ENCODE peak calls at places on chromosomes 1 and 21, in ten cellular contexts. One of them, this sample, is unnamed.

GRCh38 chr1:53343831-53344668 is 16.2 kb upstream of the LRP8 start:
- DNase-seq in stimulated activated CD4-positive, alpha-beta T cell treated with anti-CD3 and anti-CD28 coated beads, Interleukin-2, amount 100 ng/mL, for 24 hours: peak
- DNase-seq in A549: no peak
- DNase-seq in cardiac fibroblast: no peak
- DNase-seq in activated naive CD4-positive, alpha-beta T cell: no peak
- DNase-seq in hippocampal formation: no peak
- DNase-seq in ovary: peak
- DNase-seq in astrocyte of the hippocampus: peak
- DNase-seq in activated T-helper 1 cell treated with anti-CD3 and anti-CD28 coated beads, Interleukin-12 subunit alpha, Interleukin-12 subunit beta, Interleukin-2, Interleukin-4 antibody, amounts not matched to agents 30 ng/mL and 10 ng/mL and 1 ng/mL, durations not matched to agents 14 hours and 24 hours and 36 hours: no peak
- DNase-seq in HT1080: no peak
- DNase-seq in this sample: peak

GRCh38 chr1:159595006-159595405 is 7.4 kb downstream of the APCS start:
- DNase-seq in stimulated activated CD4-positive, alpha-beta T cell treated with anti-CD3 and anti-CD28 coated beads, Interleukin-2, amount 100 ng/mL, for 24 hours: no peak
- DNase-seq in A549: no peak
- DNase-seq in cardiac fibroblast: no peak
- DNase-seq in activated naive CD4-positive, alpha-beta T cell: no peak
- DNase-seq in hippocampal formation: no peak
- DNase-seq in ovary: no peak
- DNase-seq in astrocyte of the hippocampus: no peak
- DNase-seq in activated T-helper 1 cell treated with anti-CD3 and anti-CD28 coated beads, Interleukin-12 subunit alpha, Interleukin-12 subunit beta, Interleukin-2, Interleukin-4 antibody, amounts not matched to agents 30 ng/mL and 10 ng/mL and 1 ng/mL, durations not matched to agents 14 hours and 24 hours and 36 hours: no peak
- DNase-seq in HT1080: no peak
- DNase-seq in this sample: no peak

GRCh38 chr1:20366076-20366765 is 75.5 kb downstream of the VWA5B1 start:
- DNase-seq in stimulated activated CD4-positive, alpha-beta T cell treated with anti-CD3 and anti-CD28 coated beads, Interleukin-2, amount 100 ng/mL, for 24 hours: no peak
- DNase-seq in A549: no peak
- DNase-seq in cardiac fibroblast: peak
- DNase-seq in activated naive CD4-positive, alpha-beta T cell: no peak
- DNase-seq in hippocampal formation: no peak
- DNase-seq in ovary: no peak
- DNase-seq in astrocyte of the hippocampus: peak
- DNase-seq in activated T-helper 1 cell treated with anti-CD3 and anti-CD28 coated beads, Interleukin-12 subunit alpha, Interleukin-12 subunit beta, Interleukin-2, Interleukin-4 antibody, amounts not matched to agents 30 ng/mL and 10 ng/mL and 1 ng/mL, durations not matched to agents 14 hours and 24 hours and 36 hours: no peak
- DNase-seq in HT1080: no peak
- DNase-seq in this sample: no peak

GRCh38 chr1:77538956-77539509 is 143.4 kb downstream of the ZZZ3 start:
- DNase-seq in stimulated activated CD4-positive, alpha-beta T cell treated with anti-CD3 and anti-CD28 coated beads, Interleukin-2, amount 100 ng/mL, for 24 hours: no peak
- DNase-seq in A549: peak
- DNase-seq in cardiac fibroblast: peak
- DNase-seq in activated naive CD4-positive, alpha-beta T cell: no peak
- DNase-seq in hippocampal formation: no peak
- DNase-seq in ovary: no peak
- DNase-seq in astrocyte of the hippocampus: peak
- DNase-seq in activated T-helper 1 cell treated with anti-CD3 and anti-CD28 coated beads, Interleukin-12 subunit alpha, Interleukin-12 subunit beta, Interleukin-2, Interleukin-4 antibody, amounts not matched to agents 30 ng/mL and 10 ng/mL and 1 ng/mL, durations not matched to agents 14 hours and 24 hours and 36 hours: no peak
- DNase-seq in HT1080: peak
- DNase-seq in this sample: peak

GRCh38 chr1:246417152-246417812 is 89.8 kb downstream of the SMYD3 start:
- DNase-seq in stimulated activated CD4-positive, alpha-beta T cell treated with anti-CD3 and anti-CD28 coated beads, Interleukin-2, amount 100 ng/mL, for 24 hours: no peak
- DNase-seq in A549: peak
- DNase-seq in cardiac fibroblast: peak
- DNase-seq in activated naive CD4-positive, alpha-beta T cell: no peak
- DNase-seq in hippocampal formation: no peak
- DNase-seq in ovary: no peak
- DNase-seq in astrocyte of the hippocampus: peak
- DNase-seq in activated T-helper 1 cell treated with anti-CD3 and anti-CD28 coated beads, Interleukin-12 subunit alpha, Interleukin-12 subunit beta, Interleukin-2, Interleukin-4 antibody, amounts not matched to agents 30 ng/mL and 10 ng/mL and 1 ng/mL, durations not matched to agents 14 hours and 24 hours and 36 hours: no peak
- DNase-seq in HT1080: peak
- DNase-seq in this sample: no peak

GRCh38 chr1:39333296-39333695 is 128.8 kb downstream of the MACF1 start:
- DNase-seq in stimulated activated CD4-positive, alpha-beta T cell treated with anti-CD3 and anti-CD28 coated beads, Interleukin-2, amount 100 ng/mL, for 24 hours: no peak
- DNase-seq in A549: no peak
- DNase-seq in cardiac fibroblast: peak
- DNase-seq in activated naive CD4-positive, alpha-beta T cell: no peak
- DNase-seq in hippocampal formation: no peak
- DNase-seq in ovary: no peak
- DNase-seq in astrocyte of the hippocampus: no peak
- DNase-seq in activated T-helper 1 cell treated with anti-CD3 and anti-CD28 coated beads, Interleukin-12 subunit alpha, Interleukin-12 subunit beta, Interleukin-2, Interleukin-4 antibody, amounts not matched to agents 30 ng/mL and 10 ng/mL and 1 ng/mL, durations not matched to agents 14 hours and 24 hours and 36 hours: no peak
- DNase-seq in HT1080: no peak
- DNase-seq in this sample: no peak

GRCh38 chr21:25506887-25507286 is 100.4 kb downstream of the MRPL39 start:
- DNase-seq in stimulated activated CD4-positive, alpha-beta T cell treated with anti-CD3 and anti-CD28 coated beads, Interleukin-2, amount 100 ng/mL, for 24 hours: no peak
- DNase-seq in A549: peak
- DNase-seq in cardiac fibroblast: no peak
- DNase-seq in activated naive CD4-positive, alpha-beta T cell: no peak
- DNase-seq in hippocampal formation: no peak
- DNase-seq in ovary: no peak
- DNase-seq in astrocyte of the hippocampus: no peak
- DNase-seq in activated T-helper 1 cell treated with anti-CD3 and anti-CD28 coated beads, Interleukin-12 subunit alpha, Interleukin-12 subunit beta, Interleukin-2, Interleukin-4 antibody, amounts not matched to agents 30 ng/mL and 10 ng/mL and 1 ng/mL, durations not matched to agents 14 hours and 24 hours and 36 hours: no peak
- DNase-seq in HT1080: peak
- DNase-seq in this sample: peak

GRCh38 chr1:62131093-62131725 is 63.4 kb upstream of the L1TD1 start:
- DNase-seq in stimulated activated CD4-positive, alpha-beta T cell treated with anti-CD3 and anti-CD28 coated beads, Interleukin-2, amount 100 ng/mL, for 24 hours: peak
- DNase-seq in A549: peak
- DNase-seq in cardiac fibroblast: peak
- DNase-seq in activated naive CD4-positive, alpha-beta T cell: no peak
- DNase-seq in hippocampal formation: peak
- DNase-seq in ovary: no peak
- DNase-seq in astrocyte of the hippocampus: peak
- DNase-seq in activated T-helper 1 cell treated with anti-CD3 and anti-CD28 coated beads, Interleukin-12 subunit alpha, Interleukin-12 subunit beta, Interleukin-2, Interleukin-4 antibody, amounts not matched to agents 30 ng/mL and 10 ng/mL and 1 ng/mL, durations not matched to agents 14 hours and 24 hours and 36 hours: peak
- DNase-seq in HT1080: peak
- DNase-seq in this sample: peak

GRCh38 chr1:17875171-17875881 is 120.2 kb downstream of the ACTL8 start:
- DNase-seq in stimulated activated CD4-positive, alpha-beta T cell treated with anti-CD3 and anti-CD28 coated beads, Interleukin-2, amount 100 ng/mL, for 24 hours: no peak
- DNase-seq in A549: no peak
- DNase-seq in cardiac fibroblast: peak
- DNase-seq in activated naive CD4-positive, alpha-beta T cell: no peak
- DNase-seq in hippocampal formation: no peak
- DNase-seq in ovary: no peak
- DNase-seq in astrocyte of the hippocampus: no peak
- DNase-seq in activated T-helper 1 cell treated with anti-CD3 and anti-CD28 coated beads, Interleukin-12 subunit alpha, Interleukin-12 subunit beta, Interleukin-2, Interleukin-4 antibody, amounts not matched to agents 30 ng/mL and 10 ng/mL and 1 ng/mL, durations not matched to agents 14 hours and 24 hours and 36 hours: no peak
- DNase-seq in HT1080: peak
- DNase-seq in this sample: no peak

GRCh38 chr21:14977814-14978213 is 87.0 kb downstream of the NRIP1 start:
- DNase-seq in stimulated activated CD4-positive, alpha-beta T cell treated with anti-CD3 and anti-CD28 coated beads, Interleukin-2, amount 100 ng/mL, for 24 hours: no peak
- DNase-seq in A549: no peak
- DNase-seq in cardiac fibroblast: no peak
- DNase-seq in activated naive CD4-positive, alpha-beta T cell: no peak
- DNase-seq in hippocampal formation: no peak
- DNase-seq in ovary: no peak
- DNase-seq in astrocyte of the hippocampus: no peak
- DNase-seq in activated T-helper 1 cell treated with anti-CD3 and anti-CD28 coated beads, Interleukin-12 subunit alpha, Interleukin-12 subunit beta, Interleukin-2, Interleukin-4 antibody, amounts not matched to agents 30 ng/mL and 10 ng/mL and 1 ng/mL, durations not matched to agents 14 hours and 24 hours and 36 hours: no peak
- DNase-seq in HT1080: no peak
- DNase-seq in this sample: no peak

GRCh38 chr1:87240661-87241285 is 87.9 kb upstream of the LMO4 start:
- DNase-seq in stimulated activated CD4-positive, alpha-beta T cell treated with anti-CD3 and anti-CD28 coated beads, Interleukin-2, amount 100 ng/mL, for 24 hours: no peak
- DNase-seq in A549: no peak
- DNase-seq in cardiac fibroblast: no peak
- DNase-seq in activated naive CD4-positive, alpha-beta T cell: no peak
- DNase-seq in hippocampal formation: no peak
- DNase-seq in ovary: no peak
- DNase-seq in astrocyte of the hippocampus: peak
- DNase-seq in activated T-helper 1 cell treated with anti-CD3 and anti-CD28 coated beads, Interleukin-12 subunit alpha, Interleukin-12 subunit beta, Interleukin-2, Interleukin-4 antibody, amounts not matched to agents 30 ng/mL and 10 ng/mL and 1 ng/mL, durations not matched to agents 14 hours and 24 hours and 36 hours: no peak
- DNase-seq in HT1080: no peak
- DNase-seq in this sample: no peak

GRCh38 chr21:42574234-42575027 is 60.8 kb downstream of the SLC37A1 start:
- DNase-seq in stimulated activated CD4-positive, alpha-beta T cell treated with anti-CD3 and anti-CD28 coated beads, Interleukin-2, amount 100 ng/mL, for 24 hours: no peak
- DNase-seq in A549: no peak
- DNase-seq in cardiac fibroblast: peak
- DNase-seq in activated naive CD4-positive, alpha-beta T cell: no peak
- DNase-seq in hippocampal formation: no peak
- DNase-seq in ovary: no peak
- DNase-seq in astrocyte of the hippocampus: peak
- DNase-seq in activated T-helper 1 cell treated with anti-CD3 and anti-CD28 coated beads, Interleukin-12 subunit alpha, Interleukin-12 subunit beta, Interleukin-2, Interleukin-4 antibody, amounts not matched to agents 30 ng/mL and 10 ng/mL and 1 ng/mL, durations not matched to agents 14 hours and 24 hours and 36 hours: no peak
- DNase-seq in HT1080: peak
- DNase-seq in this sample: no peak

GRCh38 chr1:11180342-11180744 is 8.8 kb upstream of the ANGPTL7 start:
- DNase-seq in stimulated activated CD4-positive, alpha-beta T cell treated with anti-CD3 and anti-CD28 coated beads, Interleukin-2, amount 100 ng/mL, for 24 hours: no peak
- DNase-seq in A549: no peak
- DNase-seq in cardiac fibroblast: peak
- DNase-seq in activated naive CD4-positive, alpha-beta T cell: no peak
- DNase-seq in hippocampal formation: no peak
- DNase-seq in ovary: no peak
- DNase-seq in astrocyte of the hippocampus: peak
- DNase-seq in activated T-helper 1 cell treated with anti-CD3 and anti-CD28 coated beads, Interleukin-12 subunit alpha, Interleukin-12 subunit beta, Interleukin-2, Interleukin-4 antibody, amounts not matched to agents 30 ng/mL and 10 ng/mL and 1 ng/mL, durations not matched to agents 14 hours and 24 hours and 36 hours: no peak
- DNase-seq in HT1080: peak
- DNase-seq in this sample: peak

GRCh38 chr1:11952455-11953109 is 18.1 kb downstream of the PLOD1 start:
- DNase-seq in stimulated activated CD4-positive, alpha-beta T cell treated with anti-CD3 and anti-CD28 coated beads, Interleukin-2, amount 100 ng/mL, for 24 hours: no peak
- DNase-seq in A549: no peak
- DNase-seq in cardiac fibroblast: no peak
- DNase-seq in activated naive CD4-positive, alpha-beta T cell: no peak
- DNase-seq in hippocampal formation: peak
- DNase-seq in ovary: no peak
- DNase-seq in astrocyte of the hippocampus: no peak
- DNase-seq in activated T-helper 1 cell treated with anti-CD3 and anti-CD28 coated beads, Interleukin-12 subunit alpha, Interleukin-12 subunit beta, Interleukin-2, Interleukin-4 antibody, amounts not matched to agents 30 ng/mL and 10 ng/mL and 1 ng/mL, durations not matched to agents 14 hours and 24 hours and 36 hours: no peak
- DNase-seq in HT1080: no peak
- DNase-seq in this sample: no peak

GRCh38 chr1:61277129-61277801 is 194.9 kb downstream of the NFIA start:
- DNase-seq in stimulated activated CD4-positive, alpha-beta T cell treated with anti-CD3 and anti-CD28 coated beads, Interleukin-2, amount 100 ng/mL, for 24 hours: no peak
- DNase-seq in A549: no peak
- DNase-seq in cardiac fibroblast: no peak
- DNase-seq in activated naive CD4-positive, alpha-beta T cell: no peak
- DNase-seq in hippocampal formation: no peak
- DNase-seq in ovary: no peak
- DNase-seq in astrocyte of the hippocampus: no peak
- DNase-seq in activated T-helper 1 cell treated with anti-CD3 and anti-CD28 coated beads, Interleukin-12 subunit alpha, Interleukin-12 subunit beta, Interleukin-2, Interleukin-4 antibody, amounts not matched to agents 30 ng/mL and 10 ng/mL and 1 ng/mL, durations not matched to agents 14 hours and 24 hours and 36 hours: no peak
- DNase-seq in HT1080: no peak
- DNase-seq in this sample: no peak

GRCh38 chr21:46500224-46500861 is 41.7 kb downstream of the DIP2A start:
- DNase-seq in stimulated activated CD4-positive, alpha-beta T cell treated with anti-CD3 and anti-CD28 coated beads, Interleukin-2, amount 100 ng/mL, for 24 hours: no peak
- DNase-seq in A549: peak
- DNase-seq in cardiac fibroblast: peak
- DNase-seq in activated naive CD4-positive, alpha-beta T cell: no peak
- DNase-seq in hippocampal formation: no peak
- DNase-seq in ovary: no peak
- DNase-seq in astrocyte of the hippocampus: peak
- DNase-seq in activated T-helper 1 cell treated with anti-CD3 and anti-CD28 coated beads, Interleukin-12 subunit alpha, Interleukin-12 subunit beta, Interleukin-2, Interleukin-4 antibody, amounts not matched to agents 30 ng/mL and 10 ng/mL and 1 ng/mL, durations not matched to agents 14 hours and 24 hours and 36 hours: no peak
- DNase-seq in HT1080: peak
- DNase-seq in this sample: no peak

GRCh38 chr21:43372663-43373386 is 54.1 kb downstream of the SIK1 start:
- DNase-seq in stimulated activated CD4-positive, alpha-beta T cell treated with anti-CD3 and anti-CD28 coated beads, Interleukin-2, amount 100 ng/mL, for 24 hours: no peak
- DNase-seq in A549: no peak
- DNase-seq in cardiac fibroblast: no peak
- DNase-seq in activated naive CD4-positive, alpha-beta T cell: no peak
- DNase-seq in hippocampal formation: no peak
- DNase-seq in ovary: no peak
- DNase-seq in astrocyte of the hippocampus: no peak
- DNase-seq in activated T-helper 1 cell treated with anti-CD3 and anti-CD28 coated beads, Interleukin-12 subunit alpha, Interleukin-12 subunit beta, Interleukin-2, Interleukin-4 antibody, amounts not matched to agents 30 ng/mL and 10 ng/mL and 1 ng/mL, durations not matched to agents 14 hours and 24 hours and 36 hours: no peak
- DNase-seq in HT1080: peak
- DNase-seq in this sample: no peak

This sample was measured in kidney glomerular epithelial cell.